ENCODE peak calls at places on chromosome 6, in nine cellular contexts. H is GM23338; B is heart right ventricle; I is cardiac muscle cell; X is neural crest cell; R is stimulated activated CD4-positive, alpha-beta T cell treated with anti-CD3 and anti-CD28 coated beads, Interleukin-1b, Interleukin-23, amount 100 ng/mL, for 4 hours; D is CD8-positive, alpha-beta memory T cell; T is ACHN; L is NCI-H1694 treated with DMSO at 0.1 percent for 48 hours. E is an unnamed sample.

GRCh38 chr6:133697666-133698065 is 191.2 kb upstream of the TCF21 start:
- DNase-seq in L (peak; percentile 96), R (no peak), I (no peak), T (no peak), X (no peak), H (no peak), B (no peak), D (no peak), E (no peak)

GRCh38 chr6:3147914-3148757 is 9.2 kb downstream of the TUBB2A start:
- DNase-seq in L (no peak), H (no peak), R (no peak), T (no peak), B (no peak), D (no peak), X (no peak), I (no peak), E (no peak)

GRCh38 chr6:17865798-17866725 is 121.4 kb downstream of the KIF13A start:
- DNase-seq in R (no peak), L (peak; percentile 42), X (no peak), H (no peak), I (no peak), B (peak; percentile 40), T (peak; percentile 95), D (no peak), E (peak; percentile 59)

GRCh38 chr6:13120483-13121482 is 207.6 kb downstream of the TBC1D7 start:
- DNase-seq in L (no peak), R (no peak), D (no peak), X (no peak), I (peak; percentile 38), H (peak; percentile 56), T (no peak), B (peak; percentile 36), E (peak; percentile 46)

GRCh38 chr6:117616971-117617765 is 14.9 kb upstream of the GOPC start:
- DNase-seq in T (no peak), L (no peak), R (no peak), X (no peak), D (no peak), I (no peak), B (no peak), H (peak; percentile 44), E (peak; percentile 45)

GRCh38 chr6:84804720-84805119 is 40.3 kb upstream of the TBX18 start:
- DNase-seq in L (no peak), D (no peak), X (no peak), B (no peak), T (no peak), I (no peak), H (no peak), R (no peak), E (no peak)

GRCh38 chr6:17115251-17116089 is 13.6 kb downstream of the STMND1 start:
- DNase-seq in X (no peak), R (no peak), D (no peak), H (no peak), L (no peak), I (peak; percentile 34), T (peak; percentile 71), B (no peak), E (no peak)

GRCh38 chr6:28633445-28634215 is 107.9 kb downstream of the GPX5 start:
- DNase-seq in H (peak; percentile 88), I (no peak), T (no peak), L (no peak), R (no peak), B (no peak), D (no peak), X (no peak), E (no peak)

GRCh38 chr6:111087106-111087835 is at the start of gene SLC16A10:
- DNase-seq in L (peak; percentile 64), X (peak; percentile 62), H (peak; percentile 89), I (peak; percentile 91), R (peak; percentile 78), D (peak; percentile 66), T (peak; percentile 33), B (peak; percentile 74), E (peak; percentile 80)

GRCh38 chr6:82247634-82248232 is at the start of gene IBTK:
- DNase-seq in L (peak; percentile 63), B (peak; percentile 95), H (peak; percentile 94), R (peak; percentile 83), D (peak; percentile 90), X (peak; percentile 91), T (peak; percentile 95), I (peak; percentile 93), E (peak; percentile 97)

E was measured in ELF-1.